ENCODE peak calls at places on chromosomes 3 and 15, in six cellular contexts. One of them, this sample, is unnamed.

GRCh38 chr3:179098388-179099077 is 26.9 kb upstream of the ZMAT3 start:
- DNase-seq in dorsolateral prefrontal cortex: no peak
- DNase-seq in natural killer cell: no peak
- DNase-seq in gastrocnemius medialis: no peak
- DNase-seq in AG09319: no peak
- DNase-seq in fibroblast of lung: peak
- DNase-seq in this sample: no peak

GRCh38 chr15:94709319-94709718 is 478.0 kb downstream of the MCTP2 start:
- DNase-seq in dorsolateral prefrontal cortex: no peak
- DNase-seq in natural killer cell: no peak
- DNase-seq in gastrocnemius medialis: no peak
- DNase-seq in AG09319: no peak
- DNase-seq in fibroblast of lung: no peak
- DNase-seq in this sample: no peak

GRCh38 chr3:178444416-178444815 is 91.8 kb upstream of the KCNMB2 start:
- DNase-seq in dorsolateral prefrontal cortex: no peak
- DNase-seq in natural killer cell: no peak
- DNase-seq in gastrocnemius medialis: no peak
- DNase-seq in AG09319: no peak
- DNase-seq in fibroblast of lung: no peak
- DNase-seq in this sample: no peak

GRCh38 chr15:88835646-88836045 is 32.4 kb downstream of the ACAN start:
- DNase-seq in dorsolateral prefrontal cortex: no peak
- DNase-seq in natural killer cell: no peak
- DNase-seq in gastrocnemius medialis: no peak
- DNase-seq in AG09319: no peak
- DNase-seq in fibroblast of lung: peak
- DNase-seq in this sample: no peak

GRCh38 chr15:94584833-94585244 is 353.5 kb downstream of the MCTP2 start:
- DNase-seq in dorsolateral prefrontal cortex: no peak
- DNase-seq in natural killer cell: no peak
- DNase-seq in gastrocnemius medialis: no peak
- DNase-seq in AG09319: no peak
- DNase-seq in fibroblast of lung: peak
- DNase-seq in this sample: peak

GRCh38 chr3:192212335-192212734 is 515.0 kb downstream of the FGF12 start:
- DNase-seq in dorsolateral prefrontal cortex: no peak
- DNase-seq in natural killer cell: no peak
- DNase-seq in gastrocnemius medialis: no peak
- DNase-seq in AG09319: no peak
- DNase-seq in fibroblast of lung: no peak
- DNase-seq in this sample: no peak

GRCh38 chr3:149813367-149814281 is 609 bp downstream of the RNF13 start:
- DNase-seq in dorsolateral prefrontal cortex: no peak
- DNase-seq in natural killer cell: peak
- DNase-seq in gastrocnemius medialis: peak
- DNase-seq in AG09319: no peak
- DNase-seq in fibroblast of lung: peak
- DNase-seq in this sample: no peak

GRCh38 chr3:69649120-69649519 is 90.1 kb upstream of the MITF start:
- DNase-seq in dorsolateral prefrontal cortex: no peak
- DNase-seq in natural killer cell: no peak
- DNase-seq in gastrocnemius medialis: no peak
- DNase-seq in AG09319: no peak
- DNase-seq in fibroblast of lung: peak
- DNase-seq in this sample: no peak

GRCh38 chr3:141413387-141414140 is 45.3 kb downstream of the ZBTB38 start:
- DNase-seq in dorsolateral prefrontal cortex: no peak
- DNase-seq in natural killer cell: no peak
- DNase-seq in gastrocnemius medialis: no peak
- DNase-seq in AG09319: no peak
- DNase-seq in fibroblast of lung: peak
- DNase-seq in this sample: no peak

GRCh38 chr15:81373996-81374395 is at the start of gene TMC3:
- DNase-seq in dorsolateral prefrontal cortex: no peak
- DNase-seq in natural killer cell: no peak
- DNase-seq in gastrocnemius medialis: no peak
- DNase-seq in AG09319: no peak
- DNase-seq in fibroblast of lung: peak
- DNase-seq in this sample: no peak

GRCh38 chr3:10351013-10351735 is 30.3 kb upstream of the SEC13 start:
- DNase-seq in dorsolateral prefrontal cortex: no peak
- DNase-seq in natural killer cell: no peak
- DNase-seq in gastrocnemius medialis: no peak
- DNase-seq in AG09319: no peak
- DNase-seq in fibroblast of lung: no peak
- DNase-seq in this sample: no peak

GRCh38 chr3:49454457-49454856 is 15.6 kb upstream of the DAG1 start:
- DNase-seq in dorsolateral prefrontal cortex: no peak
- DNase-seq in natural killer cell: no peak
- DNase-seq in gastrocnemius medialis: peak
- DNase-seq in AG09319: no peak
- DNase-seq in fibroblast of lung: no peak
- DNase-seq in this sample: no peak

GRCh38 chr3:9725775-9726174 is 5.8 kb upstream of the BRPF1 start:
- DNase-seq in dorsolateral prefrontal cortex: no peak
- DNase-seq in natural killer cell: no peak
- DNase-seq in gastrocnemius medialis: no peak
- DNase-seq in AG09319: no peak
- DNase-seq in fibroblast of lung: no peak
- DNase-seq in this sample: no peak

GRCh38 chr3:181693280-181693679 is 18.4 kb upstream of the SOX2 start:
- DNase-seq in dorsolateral prefrontal cortex: no peak
- DNase-seq in natural killer cell: no peak
- DNase-seq in gastrocnemius medialis: no peak
- DNase-seq in AG09319: no peak
- DNase-seq in fibroblast of lung: no peak
- DNase-seq in this sample: no peak

GRCh38 chr3:160480931-160481330 is 31.3 kb upstream of the TRIM59 start:
- DNase-seq in dorsolateral prefrontal cortex: no peak
- DNase-seq in natural killer cell: no peak
- DNase-seq in gastrocnemius medialis: no peak
- DNase-seq in AG09319: no peak
- DNase-seq in fibroblast of lung: peak
- DNase-seq in this sample: no peak

GRCh38 chr3:153158961-153159735 is 2.9 kb upstream of the RAP2B start:
- DNase-seq in dorsolateral prefrontal cortex: no peak
- DNase-seq in natural killer cell: no peak
- DNase-seq in gastrocnemius medialis: no peak
- DNase-seq in AG09319: no peak
- DNase-seq in fibroblast of lung: peak
- DNase-seq in this sample: no peak

GRCh38 chr15:89139613-89140499 is 51.6 kb downstream of the ABHD2 start:
- DNase-seq in dorsolateral prefrontal cortex: peak
- DNase-seq in natural killer cell: no peak
- DNase-seq in gastrocnemius medialis: peak
- DNase-seq in AG09319: no peak
- DNase-seq in fibroblast of lung: no peak
- DNase-seq in this sample: no peak

GRCh38 chr3:106242779-106243178 is 374.0 kb upstream of the CBLB start:
- DNase-seq in dorsolateral prefrontal cortex: no peak
- DNase-seq in natural killer cell: no peak
- DNase-seq in gastrocnemius medialis: no peak
- DNase-seq in AG09319: no peak
- DNase-seq in fibroblast of lung: no peak
- DNase-seq in this sample: no peak

GRCh38 chr3:126300761-126301481 is 56.3 kb downstream of the KLF15 start:
- DNase-seq in dorsolateral prefrontal cortex: no peak
- DNase-seq in natural killer cell: no peak
- DNase-seq in gastrocnemius medialis: no peak
- DNase-seq in AG09319: no peak
- DNase-seq in fibroblast of lung: peak
- DNase-seq in this sample: no peak

GRCh38 chr3:40308725-40309438 is 625 bp upstream of the EIF1B start:
- DNase-seq in dorsolateral prefrontal cortex: no peak
- DNase-seq in natural killer cell: no peak
- DNase-seq in gastrocnemius medialis: no peak
- DNase-seq in AG09319: no peak
- DNase-seq in fibroblast of lung: no peak
- DNase-seq in this sample: peak

GRCh38 chr3:40309925-40310635 is 573 bp downstream of the EIF1B start:
- DNase-seq in dorsolateral prefrontal cortex: no peak
- DNase-seq in natural killer cell: no peak
- DNase-seq in gastrocnemius medialis: peak
- DNase-seq in AG09319: no peak
- DNase-seq in fibroblast of lung: peak
- DNase-seq in this sample: peak

GRCh38 chr3:40307176-40307575 is 2.3 kb upstream of the EIF1B start:
- DNase-seq in dorsolateral prefrontal cortex: no peak
- DNase-seq in natural killer cell: no peak
- DNase-seq in gastrocnemius medialis: no peak
- DNase-seq in AG09319: no peak
- DNase-seq in fibroblast of lung: peak
- DNase-seq in this sample: no peak

GRCh38 chr3:40310690-40311089 is 1.2 kb downstream of the EIF1B start:
- DNase-seq in dorsolateral prefrontal cortex: no peak
- DNase-seq in natural killer cell: no peak
- DNase-seq in gastrocnemius medialis: no peak
- DNase-seq in AG09319: no peak
- DNase-seq in fibroblast of lung: peak
- DNase-seq in this sample: no peak

DNA sequence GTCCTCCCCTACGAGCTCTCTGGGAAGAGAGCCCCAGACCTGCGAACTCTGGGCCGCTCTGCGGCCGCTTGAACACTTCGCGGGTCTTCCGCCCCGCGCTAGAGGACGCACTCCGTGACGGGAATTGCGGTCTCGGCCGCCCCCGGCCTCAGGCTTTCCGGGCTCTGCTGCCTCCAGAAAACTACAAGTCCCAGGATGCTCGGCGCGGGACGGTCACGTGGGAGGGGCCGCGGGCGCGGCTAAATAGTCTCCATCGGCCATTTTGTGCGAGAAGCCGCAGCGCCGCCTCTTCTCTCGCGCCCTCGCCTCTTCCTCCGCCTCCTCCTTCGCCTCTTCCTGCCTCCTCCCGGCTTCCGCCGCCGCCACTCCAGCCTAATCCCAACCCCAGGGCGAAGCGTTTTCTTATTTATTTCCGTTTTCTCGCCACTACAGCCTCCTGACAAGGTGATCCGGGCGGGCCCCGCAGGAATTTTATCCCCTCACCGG is at the start of gene EIF1B:
- DNase-seq in dorsolateral prefrontal cortex: peak
- DNase-seq in natural killer cell: peak
- DNase-seq in gastrocnemius medialis: peak
- DNase-seq in AG09319: peak
- DNase-seq in fibroblast of lung: peak
- DNase-seq in this sample: peak
- TF ChIP-seq CTCF in dorsolateral prefrontal cortex: peak
- TF ChIP-seq CTCF in natural killer cell: peak
- TF ChIP-seq CTCF in gastrocnemius medialis: peak
- TF ChIP-seq CTCF in AG09319: peak
- TF ChIP-seq CTCF in fibroblast of lung: peak
- TF ChIP-seq CTCF in this sample: peak

DNA sequence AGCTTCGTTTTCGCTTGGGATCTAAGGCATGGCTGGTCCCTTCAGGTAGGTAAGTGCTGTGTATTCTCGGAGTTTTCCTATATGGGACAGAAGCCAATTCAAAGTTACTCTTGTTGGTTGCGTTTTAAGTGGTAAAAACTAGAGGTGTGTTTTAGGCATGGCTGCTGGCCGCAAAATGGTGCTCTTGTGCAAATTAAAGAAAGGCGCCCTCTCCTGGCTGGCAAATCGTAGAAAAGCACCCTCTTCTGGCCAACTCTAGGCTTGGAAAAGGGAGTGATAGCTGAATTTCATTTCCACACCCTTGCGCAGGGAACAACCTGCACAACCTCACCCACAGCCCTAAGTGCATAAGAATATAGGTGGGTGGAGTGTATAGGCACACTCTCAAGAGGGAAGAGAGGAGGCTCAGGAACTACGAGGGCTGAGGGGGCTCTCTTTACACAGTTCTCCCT is 23.5 kb downstream of the DRD3 start:
- DNase-seq in dorsolateral prefrontal cortex: no peak
- DNase-seq in natural killer cell: no peak
- DNase-seq in gastrocnemius medialis: no peak
- DNase-seq in AG09319: no peak
- DNase-seq in fibroblast of lung: peak
- DNase-seq in this sample: peak
- TF ChIP-seq CTCF in dorsolateral prefrontal cortex: no peak
- TF ChIP-seq CTCF in natural killer cell: no peak
- TF ChIP-seq CTCF in gastrocnemius medialis: peak
- TF ChIP-seq CTCF in AG09319: peak
- TF ChIP-seq CTCF in fibroblast of lung: peak
- TF ChIP-seq CTCF in this sample: peak

DNA sequence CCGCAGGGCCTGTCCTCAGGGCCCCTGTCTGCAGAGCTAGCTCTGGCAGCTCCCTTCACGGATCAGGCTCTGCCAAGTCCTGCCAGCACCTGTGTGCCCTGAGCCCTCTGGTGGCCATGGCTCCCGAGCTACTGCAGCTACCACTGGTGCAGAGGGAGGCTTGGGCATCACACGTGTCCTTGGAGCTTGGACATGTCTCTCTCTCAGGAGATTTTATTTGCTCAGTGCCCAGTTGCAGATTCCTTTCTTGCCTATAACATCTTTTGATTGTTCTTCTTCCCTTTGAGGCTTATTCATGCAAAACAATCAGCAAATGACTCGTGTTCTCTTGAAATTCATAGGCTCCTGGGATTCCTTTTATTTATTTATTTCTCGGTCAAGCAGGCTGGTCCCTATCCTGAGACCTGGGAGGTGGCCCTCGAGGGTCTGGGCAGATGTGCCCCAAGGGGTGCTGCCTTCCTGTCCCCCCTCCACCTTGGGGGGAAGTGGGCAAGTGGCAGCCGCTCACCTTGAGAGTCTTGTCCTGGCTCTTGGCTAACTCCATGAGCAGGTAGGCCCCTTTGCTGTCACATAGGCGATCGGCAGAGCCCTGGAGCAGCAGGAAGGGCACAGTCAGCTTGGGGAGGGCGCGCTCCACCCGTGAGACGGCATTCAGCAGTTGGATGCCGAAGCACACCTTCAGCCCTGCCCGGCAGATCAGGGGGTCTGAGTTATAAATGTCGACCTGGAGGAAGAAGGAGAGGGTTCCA is 21.9 kb downstream of the ABTB1 start:
- DNase-seq in dorsolateral prefrontal cortex: peak
- DNase-seq in natural killer cell: no peak
- DNase-seq in gastrocnemius medialis: peak
- DNase-seq in AG09319: no peak
- DNase-seq in fibroblast of lung: peak
- DNase-seq in this sample: no peak
- TF ChIP-seq CTCF in dorsolateral prefrontal cortex: no peak
- TF ChIP-seq CTCF in natural killer cell: no peak
- TF ChIP-seq CTCF in gastrocnemius medialis: peak
- TF ChIP-seq CTCF in AG09319: peak
- TF ChIP-seq CTCF in fibroblast of lung: peak
- TF ChIP-seq CTCF in this sample: peak

DNA sequence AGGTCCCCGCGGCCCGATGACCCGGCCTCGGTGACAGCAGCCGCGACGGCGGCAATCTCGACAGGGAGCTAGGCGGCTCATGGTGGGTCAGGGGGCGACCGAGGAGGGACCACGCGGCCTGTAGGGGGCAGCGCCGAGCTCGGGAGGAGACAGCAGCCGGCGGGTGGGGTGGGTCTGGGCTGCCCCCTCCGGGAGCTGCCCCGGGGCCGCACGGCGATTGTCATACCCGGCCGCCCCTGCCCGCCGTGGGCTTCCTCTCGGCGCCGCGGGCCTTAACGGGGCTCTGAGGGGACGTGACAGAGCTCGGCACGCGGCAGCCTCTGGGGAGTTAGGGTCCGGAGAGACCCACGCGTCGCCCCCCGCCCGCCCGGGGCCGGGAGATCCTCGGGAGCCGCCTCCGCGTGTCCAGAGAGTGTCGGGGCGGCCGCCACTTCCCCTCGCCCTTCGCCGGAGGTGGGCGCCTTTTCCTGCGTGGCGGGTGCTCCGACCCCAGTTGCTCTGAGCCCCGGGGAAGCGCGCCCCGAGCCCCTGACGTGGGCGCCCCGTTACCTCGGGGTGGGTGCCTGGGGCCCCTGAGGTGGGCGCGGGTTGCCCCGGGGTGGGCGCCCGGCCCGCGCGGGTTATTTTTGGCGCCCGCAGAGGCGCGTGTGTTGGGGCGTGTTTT is 539 bp upstream of the PLCL2 start:
- DNase-seq in dorsolateral prefrontal cortex: no peak
- DNase-seq in natural killer cell: peak
- DNase-seq in gastrocnemius medialis: peak
- DNase-seq in AG09319: no peak
- DNase-seq in fibroblast of lung: peak
- DNase-seq in this sample: peak
- TF ChIP-seq CTCF in dorsolateral prefrontal cortex: peak
- TF ChIP-seq CTCF in natural killer cell: peak
- TF ChIP-seq CTCF in gastrocnemius medialis: peak
- TF ChIP-seq CTCF in AG09319: peak
- TF ChIP-seq CTCF in fibroblast of lung: peak
- TF ChIP-seq CTCF in this sample: peak